ENCODE peak calls at places on chromosomes 3 and 15, in six cellular contexts. D, B, J, V, X and W are unnamed samples.

GRCh38 chr3:141469712-141470111 is 17.1 kb upstream of the RASA2 start:
- DNase-seq in X (no peak), B (no peak), J (no peak), V (no peak), D (no peak), W (no peak)

GRCh38 chr15:43382310-43382709 is 11.4 kb downstream of the TUBGCP4 start:
- DNase-seq in D (no peak), X (no peak), V (no peak), J (no peak), B (no peak), W (no peak)

GRCh38 chr3:80998022-80998421 is 763.4 kb downstream of the GBE1 start:
- DNase-seq in D (no peak), V (no peak), J (no peak), X (no peak), B (no peak), W (no peak)

GRCh38 chr15:101499863-101500713 is 10.6 kb upstream of the PCSK6 start:
- DNase-seq in X (no peak), V (no peak), D (peak; percentile 85), B (no peak), J (no peak), W (peak; percentile 74)

GRCh38 chr3:18810306-18810661 is 338.0 kb upstream of the KCNH8 start:
- DNase-seq in V (no peak), B (no peak), J (no peak), D (no peak), X (no peak), W (no peak)

GRCh38 chr3:146503459-146504202 is 34.3 kb upstream of the PLSCR2 start:
- DNase-seq in X (peak; percentile 23), D (peak; percentile 2), J (peak; percentile 47), V (peak; percentile 40), B (peak; percentile 72), W (no peak)

GRCh38 chr3:85838921-85839320 is 880.1 kb downstream of the CADM2 start:
- DNase-seq in X (no peak), V (no peak), B (no peak), J (no peak), D (no peak), W (no peak)

GRCh38 chr3:70980646-70981031 is 602.9 kb downstream of the FOXP1 start:
- DNase-seq in X (no peak), J (no peak), V (no peak), D (no peak), B (no peak), W (no peak)

GRCh38 chr3:72692959-72693518 is 155.2 kb downstream of the SHQ1 start:
- DNase-seq in D (no peak), J (peak; percentile 65), X (no peak), V (no peak), B (no peak), W (no peak)

GRCh38 chr3:51082363-51082762 is 302.7 kb upstream of the MANF start:
- DNase-seq in X (no peak), B (no peak), V (no peak), J (no peak), D (no peak), W (no peak)
- TF ChIP-seq CTCF in X (no peak), B (no peak), V (no peak), J (no peak), D (no peak), W (no peak)

GRCh38 chr3:195198424-195199346 is 72.3 kb downstream of the XXYLT1 start:
- DNase-seq in X (no peak), J (no peak), D (no peak), B (no peak), V (no peak), W (no peak)

GRCh38 chr3:195194559-195195161 is 76.3 kb downstream of the XXYLT1 start:
- DNase-seq in D (peak; percentile 34), J (no peak), V (no peak), X (no peak), B (no peak), W (no peak)

GRCh38 chr3:195197764-195198423 is 73.1 kb downstream of the XXYLT1 start:
- DNase-seq in V (no peak), J (no peak), B (no peak), X (peak; percentile 8), D (peak; percentile 67), W (no peak)

GRCh38 chr3:195195321-195196209 is 75.4 kb downstream of the XXYLT1 start:
- DNase-seq in B (no peak), X (no peak), J (no peak), D (no peak), V (no peak), W (no peak)

DNA sequence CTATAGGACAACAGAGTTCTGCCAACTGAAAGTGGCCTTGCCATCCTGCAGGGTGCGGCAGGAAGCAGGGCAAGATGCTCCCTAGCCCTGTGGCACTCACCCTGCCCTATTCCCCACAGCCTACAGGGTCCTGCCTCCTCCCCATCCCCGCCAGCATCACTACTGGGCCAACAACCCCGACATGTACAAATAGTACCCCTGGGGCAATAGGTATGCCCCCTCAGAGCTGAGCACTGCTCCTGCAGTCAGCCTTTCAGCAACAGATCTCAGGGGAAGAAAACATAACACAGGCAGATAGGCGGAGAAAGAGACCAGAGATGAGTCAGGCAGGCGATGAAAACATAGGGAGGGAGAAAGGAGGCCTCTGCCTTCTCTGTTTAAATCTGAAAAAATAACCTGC is 74.7 kb downstream of the XXYLT1 start:
- DNase-seq in D (no peak), X (no peak), J (no peak), B (no peak), V (no peak), W (no peak)
- TF ChIP-seq CTCF in D (no peak), X (no peak), J (no peak), B (no peak), V (no peak), W (no peak)

DNA sequence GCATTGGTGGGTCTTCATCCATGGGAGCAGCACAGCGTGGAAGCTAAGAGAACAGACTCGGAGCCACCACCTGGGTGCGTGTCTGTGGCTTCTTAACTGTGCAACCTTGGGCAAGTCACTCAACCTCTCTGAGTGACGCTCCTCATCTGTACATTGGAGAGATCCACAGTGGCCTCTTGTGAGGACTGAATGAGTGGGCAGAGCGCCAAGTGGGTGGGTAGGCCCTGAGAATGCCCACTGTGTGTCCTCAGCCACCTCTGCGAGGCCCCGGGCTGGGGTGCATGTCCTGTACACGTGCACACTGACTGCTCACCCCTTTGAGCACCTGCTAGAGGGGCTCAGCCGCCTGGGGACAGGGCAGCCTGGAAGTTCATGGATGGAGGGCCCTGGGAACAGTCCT is 99.6 kb upstream of the PRR23E start:
- DNase-seq in B (no peak), V (no peak), D (no peak), J (no peak), X (no peak), W (no peak)
- TF ChIP-seq CTCF in B (no peak), V (no peak), D (no peak), J (no peak), X (no peak), W (no peak)

DNA sequence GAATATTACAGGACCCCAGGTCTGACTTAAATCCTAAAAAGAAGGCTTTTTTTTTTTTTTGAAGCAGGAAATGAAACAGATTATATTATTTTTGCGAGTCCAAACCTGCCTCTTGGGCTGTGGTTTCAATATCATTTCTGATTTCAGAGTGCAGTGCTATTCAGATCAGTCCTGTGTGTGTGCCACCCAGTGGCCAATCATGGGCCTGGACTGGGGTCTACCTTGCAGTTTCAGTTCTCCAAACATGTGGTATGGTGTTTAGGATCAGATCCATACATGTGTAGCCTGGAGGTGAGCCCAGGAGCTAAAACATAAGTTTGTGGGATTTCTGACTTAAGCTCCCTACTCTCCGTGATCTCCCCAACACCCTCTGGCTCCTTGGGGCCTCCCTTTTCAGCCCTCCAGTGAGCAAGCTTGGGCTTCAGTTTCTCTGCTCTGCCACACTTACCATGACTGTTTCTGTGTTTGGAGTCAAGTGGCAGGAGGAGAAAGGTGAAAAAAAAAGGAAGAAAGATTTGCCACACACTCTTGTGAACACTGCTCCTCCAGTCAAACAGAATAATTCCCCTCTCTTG is 12.1 kb upstream of the THSD4 start:
- DNase-seq in D (peak; percentile 22), V (no peak), B (no peak), J (peak; percentile 34), X (no peak), W (no peak)
- TF ChIP-seq CTCF in D (peak; percentile 43), V (peak; percentile 13), B (peak; percentile 75), J (peak; percentile 28), X (peak; percentile 60), W (no peak)

GRCh38 chr3:136544532-136544931 is 207.6 kb downstream of the STAG1 start:
- DNase-seq in D (no peak), V (no peak), X (no peak), J (no peak), B (no peak), W (no peak)

GRCh38 chr3:136543385-136543784 is 208.8 kb downstream of the STAG1 start:
- DNase-seq in D (peak; percentile 59), J (no peak), X (no peak), V (no peak), B (no peak), W (no peak)

GRCh38 chr3:136547293-136547692 is 204.9 kb downstream of the STAG1 start:
- DNase-seq in X (no peak), D (no peak), J (no peak), B (no peak), V (no peak), W (no peak)

GRCh38 chr3:136546718-136547117 is 205.5 kb downstream of the STAG1 start:
- DNase-seq in J (no peak), D (peak; percentile 32), B (no peak), X (no peak), V (no peak), W (no peak)

DNA sequence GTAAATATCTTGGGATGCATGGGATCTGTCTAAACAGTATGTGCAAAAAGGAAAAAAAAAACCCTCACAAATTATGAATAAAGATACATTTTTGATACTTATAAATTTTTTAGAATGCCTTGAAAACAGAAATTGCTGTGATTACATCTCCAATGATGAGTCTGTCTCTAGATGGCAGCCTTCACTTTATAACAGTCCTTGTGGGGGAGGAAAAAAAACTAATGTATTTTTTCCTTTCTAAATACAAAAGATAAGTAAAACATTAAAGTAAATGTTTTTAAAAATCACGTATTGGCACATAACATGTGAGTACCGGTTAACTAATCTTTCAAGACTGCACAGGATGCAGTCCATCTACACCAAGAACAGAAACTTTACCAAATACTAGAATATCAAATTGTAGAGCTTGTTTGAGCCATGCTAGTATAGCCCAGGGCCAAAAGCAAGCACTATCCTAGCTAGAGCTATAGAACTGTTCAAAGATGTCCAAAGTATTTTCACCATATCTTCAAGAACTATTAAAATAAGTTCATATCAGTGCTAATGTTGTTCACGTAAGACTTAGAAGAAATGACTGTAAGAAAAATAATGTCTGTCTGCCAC is 206.4 kb downstream of the STAG1 start:
- DNase-seq in J (peak; percentile 6), D (peak; percentile 6), V (no peak), B (no peak), X (no peak), W (no peak)
- TF ChIP-seq CTCF in J (peak; percentile 33), D (no peak), V (peak; percentile 15), B (peak; percentile 32), X (peak; percentile 28), W (peak; percentile 16)

GRCh38 chr3:177131927-177132636 is 65.2 kb downstream of the TBL1XR1 start:
- DNase-seq in D (no peak), J (no peak), X (no peak), V (no peak), B (no peak), W (no peak)
- TF ChIP-seq CTCF in D (no peak), J (no peak), X (no peak), V (no peak), B (no peak), W (no peak)